ENCODE peak calls at places on chromosome 21, in four cellular contexts. A is pancreas; V is CD4-positive, CD25-positive, alpha-beta regulatory T cell; I is ovary. Y is an unnamed sample. For H3K4me1 and H3K9me3, the result is how much of the 10 kb centered on the place peaks cover.

GRCh38 chr21:31273278-31273677 is 70.8 kb downstream of the TIAM1 start:
- DNase-seq in A (no peak), V (no peak), I (no peak), Y (no peak)

GRCh38 chr21:36730291-36731281 is 31.7 kb downstream of the SIM2 start:
- DNase-seq in A (no peak), V (no peak), I (no peak), Y (no peak)

GRCh38 chr21:36485476-36485875 is 5.6 kb upstream of the CLDN14 start:
- DNase-seq in A (no peak), V (no peak), I (no peak), Y (no peak)

GRCh38 chr21:45057886-45058285 is 16.5 kb upstream of the ADARB1 start:
- DNase-seq in A (no peak), V (no peak), I (no peak), Y (no peak)

GRCh38 chr21:26747216-26747615 is 98.0 kb downstream of the ADAMTS1 start:
- DNase-seq in A (no peak), V (no peak), I (no peak), Y (no peak)

GRCh38 chr21:26810266-26810665 is 34.9 kb downstream of the ADAMTS1 start:
- DNase-seq in A (no peak), V (no peak), I (no peak), Y (no peak)

GRCh38 chr21:15441060-15441493 is 288.7 kb upstream of the USP25 start:
- DNase-seq in A (no peak), V (no peak), I (no peak), Y (no peak)

GRCh38 chr21:8989261-8989882 is 1532.0 kb upstream of the TPTE start:
- DNase-seq in A (no peak), V (no peak), I (no peak), Y (no peak)

GRCh38 chr21:16193758-16194606 is 464.2 kb downstream of the USP25 start:
- DNase-seq in A (peak), V (no peak), I (peak), Y (peak)

GRCh38 chr21:45256021-45256911 is 31.4 kb downstream of the POFUT2 start:
- DNase-seq in A (peak), V (no peak), I (no peak), Y (peak)

GRCh38 chr21:44988607-44989537 is 49.0 kb downstream of the SLX9 start:
- DNase-seq in A (no peak), V (no peak), I (no peak), Y (peak)

GRCh38 chr21:37758997-37759396 is 157.3 kb downstream of the KCNJ6 start:
- DNase-seq in A (peak), V (no peak), I (no peak), Y (no peak)

GRCh38 chr21:37061926-37062591 is 10.8 kb downstream of the PIGP start:
- DNase-seq in A (no peak), V (no peak), I (peak), Y (no peak)

GRCh38 chr21:31473685-31474345 is 129.8 kb upstream of the TIAM1 start:
- DNase-seq in A (no peak), V (no peak), I (no peak), Y (no peak)

GRCh38 chr21:45438391-45439145 is 33.6 kb downstream of the COL18A1 start:
- DNase-seq in A (no peak), V (no peak), I (no peak), Y (peak)

GRCh38 chr21:45152265-45152746 is 77.9 kb downstream of the ADARB1 start:
- DNase-seq in A (no peak), V (peak), I (no peak), Y (peak)

GRCh38 chr21:25733859-25734653 is 648 bp downstream of the ATP5PF start:
- DNase-seq in A (no peak), V (peak), I (no peak), Y (peak)

GRCh38 chr21:45502600-45502999 is 39.6 kb downstream of the SLC19A1 start:
- DNase-seq in A (no peak), V (no peak), I (peak), Y (peak)

GRCh38 chr21:27694667-27695066 is 727.8 kb upstream of the ADAMTS5 start:
- DNase-seq in A (no peak), V (no peak), I (no peak), Y (no peak)

DNA sequence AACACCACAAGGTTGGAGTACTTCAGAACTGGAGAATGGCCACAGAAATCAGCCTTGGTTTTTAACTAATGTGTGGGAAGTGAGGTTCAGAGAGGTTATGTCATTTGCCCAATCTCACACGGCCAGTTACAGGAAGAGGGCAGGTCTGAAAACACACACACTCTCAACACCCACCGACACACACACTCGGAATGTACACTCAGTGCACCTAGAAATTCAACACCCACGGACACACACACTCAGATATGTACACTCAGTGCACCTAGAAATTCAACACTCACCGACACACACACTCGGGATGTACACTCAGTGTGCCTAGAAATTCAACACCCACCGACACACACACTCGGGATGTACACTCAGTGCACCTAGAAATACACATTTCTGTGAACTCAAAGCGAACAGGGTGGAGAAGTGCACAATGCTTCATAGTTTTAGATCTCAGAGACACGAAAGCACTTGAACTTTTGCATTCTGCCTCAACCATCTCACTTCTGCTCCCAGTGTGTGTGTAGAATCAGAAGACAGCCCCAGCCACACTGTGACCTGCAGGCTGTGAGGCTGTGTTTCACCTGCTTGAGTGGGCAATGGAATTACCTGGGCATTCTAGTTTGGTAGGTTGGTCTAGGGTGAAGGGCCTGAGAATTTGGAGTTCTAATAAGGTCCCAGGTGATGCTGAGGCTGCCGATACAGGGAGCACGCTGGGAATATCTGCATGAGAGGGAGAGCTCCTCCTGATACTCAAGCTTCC is 170.5 kb downstream of the CLIC6 start:
- DNase-seq in A (no peak), V (no peak), I (no peak), Y (no peak)
- H3K4me1 ChIP-seq in A (under half), V (under half), I (under half), Y (under half)

GRCh38 chr21:40625991-40626390 is 221.0 kb downstream of the DSCAM start:
- DNase-seq in A (no peak), V (no peak), I (no peak), Y (no peak)
- H3K9me3 ChIP-seq in A (under half), V (under half), I (under half), Y (under half)

GRCh38 chr21:42272109-42272962 is 42.9 kb downstream of the TFF3 start:
- DNase-seq in A (no peak), V (no peak), I (no peak), Y (no peak)
- H3K4me1 ChIP-seq in A (under half), V (under half), I (under half), Y (under half)

DNA sequence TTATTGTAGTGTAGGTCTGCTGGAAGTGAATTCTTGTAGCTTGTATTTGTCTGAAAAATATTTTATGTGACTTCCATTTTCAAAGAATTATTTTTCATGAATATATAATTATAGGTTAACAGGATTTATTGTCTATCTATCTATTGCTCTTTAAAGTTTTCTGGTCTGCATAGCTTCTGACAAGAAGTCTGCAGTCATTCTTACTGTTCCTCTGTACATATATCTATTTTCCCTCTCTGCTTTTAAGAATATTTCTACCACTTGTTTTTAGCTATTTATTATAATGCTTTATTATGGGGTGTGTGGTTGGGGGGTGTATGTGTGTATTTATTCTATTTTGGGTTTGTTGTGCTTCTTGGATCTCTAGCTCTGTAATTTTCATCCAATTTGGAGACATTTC is 77.4 kb downstream of the ETS2 start:
- DNase-seq in A (no peak), V (no peak), I (no peak), Y (no peak)
- H3K9me3 ChIP-seq in A (under half), V (under half), I (under half), Y (under half)

GRCh38 chr21:43810505-43811261 is 21.3 kb downstream of the RRP1 start:
- DNase-seq in A (peak), V (peak), I (peak), Y (peak)
- H3K4me1 ChIP-seq in A (under half), V (under half), I (under half), Y (under half)

GRCh38 chr21:40129809-40130208 is 262.6 kb downstream of the PCP4 start:
- DNase-seq in A (no peak), V (no peak), I (no peak), Y (no peak)

GRCh38 chr21:40130476-40130875 is 263.2 kb downstream of the PCP4 start:
- DNase-seq in A (no peak), V (no peak), I (no peak), Y (no peak)

DNA sequence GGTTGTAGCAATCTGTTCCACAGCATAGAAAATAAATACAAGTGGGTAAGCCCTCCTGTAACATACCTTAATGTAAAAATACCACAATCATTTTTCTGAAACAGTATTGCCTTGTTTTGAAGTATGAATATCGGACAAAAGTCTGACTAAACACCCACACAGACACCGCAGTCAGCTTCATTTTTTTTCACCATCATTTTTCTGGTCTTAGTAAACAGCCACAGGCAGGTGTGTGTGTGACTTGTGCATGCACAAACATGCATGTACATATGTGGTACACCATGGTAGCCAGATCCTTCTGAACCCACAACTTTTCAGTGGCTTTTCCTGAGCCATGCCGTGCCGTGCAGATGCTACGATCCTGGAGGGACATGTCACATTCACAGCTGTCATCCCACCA is 261.7 kb downstream of the PCP4 start:
- DNase-seq in A (no peak), V (no peak), I (no peak), Y (no peak)
- H3K9me3 ChIP-seq in A (under half), V (under half), I (under half), Y (under half)

GRCh38 chr21:29289317-29289716 is 9.4 kb upstream of the BACH1 start:
- DNase-seq in A (no peak), V (no peak), I (no peak), Y (no peak)
- H3K4me1 ChIP-seq in A (under half), V (under half), I (under half), Y (under half)

GRCh38 chr21:18622383-18622782 is 218.8 kb upstream of the TMPRSS15 start:
- DNase-seq in A (no peak), V (no peak), I (no peak), Y (no peak)
- H3K9me3 ChIP-seq in A (under half), V (under half), I (under half), Y (under half)

DNA sequence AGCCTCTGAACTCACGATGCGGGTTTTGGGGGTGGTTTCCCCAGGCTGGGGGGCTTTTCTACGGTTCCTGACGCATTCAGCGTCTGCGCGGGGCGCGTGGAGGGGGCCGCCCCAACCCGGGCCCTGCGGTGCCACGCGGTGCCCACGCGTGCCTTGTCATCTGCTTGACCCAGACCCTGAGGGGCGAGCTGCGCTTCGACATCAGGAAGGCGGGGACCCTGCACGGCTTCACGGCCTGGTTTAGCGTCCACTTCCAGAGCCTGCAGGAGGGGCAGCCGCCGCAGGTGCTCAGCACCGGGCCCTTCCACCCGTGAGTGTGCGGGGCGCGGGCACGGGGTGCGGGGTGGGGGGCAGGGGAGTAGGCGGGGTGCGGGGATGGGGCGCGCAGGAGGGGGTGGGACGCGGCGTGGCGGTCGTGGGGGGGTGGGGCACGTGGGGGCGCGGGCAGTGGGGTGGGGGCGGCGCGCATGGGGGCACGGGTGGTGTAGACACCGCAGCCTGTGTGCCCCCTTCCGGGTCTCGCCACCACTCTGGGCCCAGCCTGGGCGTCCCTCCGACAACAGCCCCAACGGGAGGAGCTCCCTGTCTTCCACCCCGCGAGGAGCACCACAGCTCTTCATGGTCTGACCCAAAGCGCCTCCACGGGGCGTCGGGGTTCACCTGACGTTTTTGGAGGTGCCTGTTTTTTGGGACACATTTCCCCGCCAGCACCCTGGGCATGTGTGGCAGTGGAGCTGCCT is 26.3 kb downstream of the PRMT2 start:
- DNase-seq in A (no peak), V (no peak), I (no peak), Y (peak)
- H3K4me1 ChIP-seq in A (under half), V (under half), I (under half), Y (under half)

DNA sequence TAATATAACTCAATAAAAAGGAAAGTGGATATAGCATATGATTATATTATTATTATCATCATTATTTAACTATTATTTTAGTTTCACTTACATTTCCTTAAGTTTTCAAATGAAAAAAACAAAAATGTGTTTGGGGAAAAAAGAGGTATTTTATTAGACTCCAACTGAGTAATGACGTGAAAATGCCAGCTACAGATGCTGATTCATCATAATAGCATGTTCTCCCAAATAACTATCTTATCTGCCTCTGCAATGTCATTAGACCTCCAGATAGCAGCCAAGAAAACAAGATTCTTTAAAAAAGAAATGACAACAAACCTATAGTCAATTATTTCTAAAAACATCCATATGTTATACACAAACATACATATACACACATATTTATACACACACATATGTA is 1071.9 kb upstream of the TMPRSS15 start:
- DNase-seq in A (no peak), V (no peak), I (no peak), Y (no peak)
- H3K9me3 ChIP-seq in A (under half), V (under half), I (under half), Y (under half)